ENCODE peak calls at places on chromosomes 4 and X, in ten cellular contexts. T, I, R, N, D, M, G, U, Z and P are unnamed samples.
A peak's percentile ranks its signal among the peaks of the same experiment; 100 is the strongest.

GRCh38 chr4:127843704-127844604 is 36.7 kb upstream of the PLK4 start:
- DNase-seq in R (no peak), Z (no peak), N (no peak), G (no peak), D (no peak), I (no peak), U (no peak), M (no peak), T (no peak), P (no peak)

GRCh38 chrX:71081348-71082148 is 13.4 kb upstream of the SNX12 start:
- DNase-seq in I (no peak), T (peak; percentile 18), Z (no peak), R (no peak), G (peak; percentile 50), N (no peak), M (no peak), D (no peak), U (no peak), P (no peak)

GRCh38 chr4:32022071-32022470 is 1301.9 kb downstream of the PCDH7 start:
- DNase-seq in U (no peak), N (no peak), D (no peak), Z (no peak), I (no peak), R (no peak), T (peak; percentile 7), G (no peak), M (no peak), P (no peak)

GRCh38 chr4:77849278-77849965 is 13.2 kb upstream of the MRPL1 start:
- DNase-seq in N (no peak), U (no peak), G (no peak), R (no peak), D (no peak), M (no peak), T (no peak), I (no peak), Z (no peak), P (no peak)

GRCh38 chrX:132908891-132909290 is 49.5 kb downstream of the HS6ST2 start:
- DNase-seq in I (no peak), Z (no peak), N (no peak), R (no peak), D (no peak), G (no peak), U (no peak), M (no peak), T (no peak), P (peak; percentile 49)

GRCh38 chrX:10106801-10107200 is 50.0 kb upstream of the CLCN4 start:
- DNase-seq in T (no peak), G (no peak), Z (no peak), R (no peak), U (no peak), I (peak; percentile 58), D (no peak), M (no peak), N (no peak), P (no peak)

GRCh38 chrX:129478516-129478915 is 44.8 kb downstream of the SMARCA1 start:
- DNase-seq in G (peak; percentile 81), T (peak; percentile 13), M (no peak), Z (no peak), U (no peak), N (no peak), D (no peak), R (no peak), I (no peak), P (no peak)

GRCh38 chrX:15854712-15855561 is at the start of gene AP1S2:
- DNase-seq in I (peak; percentile 99), Z (peak; percentile 77), U (peak; percentile 78), D (peak; percentile 90), T (peak; percentile 85), R (peak; percentile 98), N (peak; percentile 95), G (peak; percentile 87), M (peak; percentile 92), P (peak; percentile 89)

GRCh38 chr4:170198742-170199141 is 109.0 kb upstream of the AADAT start:
- DNase-seq in U (peak; percentile 4), Z (no peak), I (no peak), D (no peak), N (no peak), T (no peak), M (no peak), R (no peak), G (no peak), P (peak; percentile 4)

GRCh38 chr4:108118505-108118904 is 50.2 kb downstream of the LEF1 start:
- DNase-seq in T (peak; percentile 9), Z (no peak), R (no peak), M (no peak), U (no peak), D (no peak), N (no peak), I (peak; percentile 62), G (no peak), P (no peak)

GRCh38 chrX:140713174-140713539 is 3.6 kb downstream of the LINC00632 start:
- DNase-seq in Z (no peak), D (no peak), U (no peak), G (no peak), M (no peak), I (no peak), T (no peak), R (no peak), N (no peak), P (no peak)

GRCh38 chrX:140712413-140713173 is 3.0 kb downstream of the LINC00632 start:
- DNase-seq in U (no peak), R (peak; percentile 86), D (peak; percentile 58), N (peak; percentile 39), I (peak; percentile 11), T (peak; percentile 74), M (peak; percentile 62), Z (no peak), G (peak; percentile 89), P (peak; percentile 54)

GRCh38 chrX:140710710-140711109 is 1.2 kb downstream of the LINC00632 start:
- DNase-seq in N (no peak), Z (no peak), U (no peak), I (no peak), M (no peak), T (peak; percentile 30), D (no peak), R (no peak), G (peak; percentile 82), P (no peak)

DNA sequence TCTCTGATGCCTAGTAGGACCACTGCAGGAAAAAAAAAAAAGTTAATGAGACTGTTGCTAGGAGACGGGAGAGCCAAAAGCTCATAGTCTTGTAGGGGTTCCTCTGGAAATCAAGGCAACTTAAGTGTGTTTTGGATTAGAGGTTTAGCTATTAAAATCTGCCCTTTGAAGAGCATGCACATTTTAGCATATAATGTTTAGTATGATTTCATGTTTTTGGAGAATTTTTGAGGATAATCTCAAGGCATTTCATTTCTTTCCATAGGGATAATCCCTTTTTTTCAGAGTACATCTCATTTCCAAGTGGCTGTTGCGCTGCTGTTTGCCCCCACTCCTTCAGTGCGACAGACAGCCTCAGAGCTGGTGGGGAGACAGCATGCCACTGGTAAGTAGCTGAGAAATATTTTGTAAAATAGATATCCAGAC is at the start of gene LINC00632:
- DNase-seq in G (peak; percentile 40), N (no peak), I (no peak), U (no peak), T (no peak), M (no peak), R (no peak), Z (no peak), D (no peak), P (no peak)
- H3K4me3 ChIP-seq in G (peak within 1 kb of the TSS; percentile 85), N (no peak within 1 kb of the TSS), I (no peak within 1 kb of the TSS), U (no peak within 1 kb of the TSS), T (peak within 1 kb of the TSS; percentile 30), M (peak within 1 kb of the TSS; percentile 22), R (no peak within 1 kb of the TSS), Z (no peak within 1 kb of the TSS), D (peak within 1 kb of the TSS; percentile 40), P (peak within 1 kb of the TSS; percentile 1)

GRCh38 chr4:41111796-41112195 is 102.5 kb downstream of the APBB2 start:
- DNase-seq in M (no peak), U (no peak), T (no peak), D (no peak), R (no peak), N (no peak), I (no peak), G (no peak), Z (no peak), P (no peak)
- TF ChIP-seq CTCF in M (no peak), U (no peak), T (no peak), D (no peak), R (no peak), N (no peak), I (no peak), G (no peak), Z (no peak), P (no peak)

GRCh38 chr4:177413092-177413491 is 29.1 kb downstream of the AGA start:
- DNase-seq in G (no peak), U (no peak), I (no peak), Z (no peak), D (no peak), M (no peak), N (no peak), T (no peak), R (no peak), P (no peak)
- H3K4me3 ChIP-seq in G (no peak overlapping the region), U (no peak overlapping the region), I (no peak overlapping the region), Z (no peak overlapping the region), D (no peak overlapping the region), M (no peak overlapping the region), N (no peak overlapping the region), T (no peak overlapping the region), R (no peak overlapping the region), P (no peak overlapping the region)

GRCh38 chr4:86891785-86892638 is at the start of gene C4orf36:
- DNase-seq in D (peak; percentile 38), M (peak; percentile 67), U (peak; percentile 66), R (peak; percentile 95), G (peak; percentile 45), T (peak; percentile 23), Z (no peak), I (peak; percentile 76), N (peak; percentile 48), P (no peak)
- TF ChIP-seq CTCF in D (no peak), M (no peak), U (no peak), R (no peak), G (no peak), T (peak; percentile 14), Z (no peak), I (no peak), N (no peak), P (no peak)

DNA sequence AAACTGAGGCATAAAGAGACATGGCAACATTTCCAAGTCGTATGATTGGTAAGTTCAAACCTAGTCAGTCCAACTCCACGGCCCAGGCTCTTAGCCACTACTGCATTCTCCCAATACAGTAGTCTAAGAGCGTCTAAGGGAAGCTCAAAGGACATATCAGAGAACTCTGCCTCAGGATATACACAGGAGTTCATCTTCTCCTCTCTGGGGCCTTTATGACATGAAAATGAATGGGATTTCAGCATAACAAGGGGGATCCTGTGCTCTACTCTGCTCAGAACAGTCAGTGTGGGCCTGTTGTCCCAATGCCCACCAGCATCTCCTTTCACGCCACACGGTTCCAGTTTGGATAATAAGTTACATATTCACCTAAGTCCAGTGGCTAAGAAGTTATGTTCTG is 4.2 kb downstream of the GASK1B start:
- DNase-seq in D (no peak), U (no peak), M (no peak), I (no peak), N (no peak), T (no peak), Z (no peak), G (no peak), R (no peak), P (no peak)
- H3K4me3 ChIP-seq in D (peak overlapping the region; percentile 73), U (no peak overlapping the region), M (peak overlapping the region; percentile 69), I (no peak overlapping the region), N (peak overlapping the region; percentile 65), T (peak overlapping the region; percentile 0), Z (no peak overlapping the region), G (peak overlapping the region; percentile 66), R (no peak overlapping the region), P (no peak overlapping the region)

GRCh38 chr4:33625762-33626161 is 2618.6 kb downstream of the ARAP2 start:
- DNase-seq in Z (no peak), I (no peak), D (no peak), G (peak; percentile 3), U (peak; percentile 12), T (no peak), N (no peak), R (no peak), M (no peak), P (no peak)
- TF ChIP-seq CTCF in Z (no peak), I (no peak), D (no peak), G (no peak), U (peak; percentile 31), T (peak; percentile 40), N (no peak), R (no peak), M (no peak), P (peak; percentile 38)